ENCODE peak calls at places on chromosomes 5 and 9, in seven cellular contexts. Y is trophoblast cell, B is mesendoderm, S is mesenchymal stem cell, D is H9, O is IMR-90, J is H1. E is an unnamed sample.
A peak's percentile ranks its signal among the peaks of the same experiment; 100 is the strongest.

GRCh38 chr5:58407042-58407709 is 52.7 kb downstream of the PLK2 start:
- DNase-seq in S (peak; percentile 51), Y (peak; percentile 19), O (peak; percentile 88), J (no peak), B (peak; percentile 62), D (no peak), E (no peak)

GRCh38 chr5:26031481-26031880 is 1006.9 kb downstream of the CDH9 start:
- DNase-seq in O (no peak), Y (no peak), D (no peak), J (no peak), S (no peak), B (peak; percentile 29), E (no peak)

GRCh38 chr5:540215-541147 is 16.2 kb upstream of the SLC9A3 start:
- DNase-seq in S (no peak), D (no peak), J (no peak), B (no peak), Y (no peak), O (no peak), E (no peak)

GRCh38 chr9:118618091-118618490 is 751.1 kb downstream of the BRINP1 start:
- DNase-seq in B (no peak), D (no peak), Y (no peak), S (no peak), O (no peak), J (no peak), E (no peak)

GRCh38 chr5:87829214-87829551 is 416.5 kb upstream of the CCNH start:
- DNase-seq in B (no peak), D (no peak), J (no peak), S (peak; percentile 76), Y (no peak), O (no peak), E (no peak)

GRCh38 chr9:119252671-119253299 is 116.5 kb downstream of the BRINP1 start:
- DNase-seq in O (no peak), S (no peak), B (peak; percentile 34), D (no peak), J (no peak), Y (no peak), E (peak; percentile 27)

GRCh38 chr5:141753971-141754713 is 72.1 kb upstream of the ARAP3 start:
- DNase-seq in S (peak; percentile 38), Y (no peak), J (no peak), B (peak; percentile 84), O (peak; percentile 24), D (peak; percentile 64), E (peak; percentile 75)

GRCh38 chr5:10607023-10607665 is 43.3 kb downstream of the ANKRD33B start:
- DNase-seq in Y (no peak), B (no peak), D (peak; percentile 72), J (no peak), S (peak; percentile 89), O (peak; percentile 83), E (no peak)

GRCh38 chr9:105854783-105855709 is 160.7 kb downstream of the TMEM38B start:
- DNase-seq in S (no peak), B (no peak), O (no peak), D (no peak), Y (no peak), J (no peak), E (no peak)

GRCh38 chr5:94080390-94080789 is 339.0 kb upstream of the POU5F2 start:
- DNase-seq in D (no peak), O (no peak), J (no peak), B (no peak), Y (no peak), S (no peak), E (no peak)

DNA sequence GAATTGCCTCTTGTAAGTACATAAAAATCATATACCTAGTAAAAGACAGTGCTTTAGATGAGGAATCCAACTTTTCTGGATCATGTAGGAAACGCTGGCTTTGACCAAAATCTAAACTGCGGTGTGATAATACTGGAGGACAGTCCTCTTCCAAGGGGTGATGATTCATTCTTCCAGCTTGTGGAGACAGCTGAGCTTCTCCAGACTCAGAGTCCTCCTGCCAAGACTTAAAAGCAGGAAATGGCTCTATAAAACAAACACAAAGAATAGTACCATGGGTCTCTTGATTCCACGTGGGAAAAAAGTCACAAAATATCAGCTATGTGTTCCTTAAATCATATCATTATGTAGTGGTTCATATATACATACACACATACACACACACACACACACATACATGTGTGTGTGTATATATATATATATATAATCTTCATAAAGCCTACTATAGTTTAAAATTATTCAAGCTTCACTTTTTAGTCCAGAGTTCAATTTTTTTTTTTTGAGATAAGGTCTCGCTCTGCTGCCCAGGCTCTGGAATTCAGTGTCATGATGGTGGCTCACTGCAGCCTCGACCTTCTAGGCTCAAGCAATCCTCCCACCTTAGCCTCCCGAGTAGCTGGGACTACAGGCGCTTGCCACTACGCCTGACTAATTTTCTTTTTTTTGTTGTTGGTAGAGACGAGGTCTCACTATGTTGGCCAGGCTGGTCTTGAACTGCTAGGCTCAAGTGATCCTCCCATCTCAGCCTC is 65.0 kb downstream of the PKD2L2 start:
- DNase-seq in D (no peak), J (no peak), S (peak; percentile 97), Y (no peak), B (peak; percentile 21), O (peak; percentile 94), E (no peak)
- H3K4me2 ChIP-seq in D (no peak overlapping the region), J (no peak overlapping the region), S (no peak overlapping the region), Y (peak overlapping the region; percentile 12), B (no peak overlapping the region), O (peak overlapping the region; percentile 55), E (no peak overlapping the region)

GRCh38 chr9:36537861-36538260 is 34.8 kb upstream of the MELK start:
- DNase-seq in D (no peak), J (no peak), B (no peak), O (no peak), Y (no peak), S (no peak), E (no peak)
- H3K79me1 ChIP-seq in D (no peaks in the 10 kb centered on the region), J (no peaks in the 10 kb centered on the region), B (no peaks in the 10 kb centered on the region), O (no peaks in the 10 kb centered on the region), Y (no peaks in the 10 kb centered on the region), S (no peaks in the 10 kb centered on the region), E (no peaks in the 10 kb centered on the region)

GRCh38 chr5:124876983-124877382 is 130.5 kb upstream of the ZNF608 start:
- DNase-seq in D (no peak), J (no peak), B (peak; percentile 16), O (no peak), Y (no peak), S (no peak), E (no peak)
- H3K4ac ChIP-seq in D (no peak overlapping the region), J (no peak overlapping the region), B (no peak overlapping the region), O (no peak overlapping the region), Y (no peak overlapping the region), S (no peak overlapping the region), E (no peak overlapping the region)

GRCh38 chr9:95132406-95133350 is 184.8 kb downstream of the FANCC start:
- DNase-seq in B (no peak), O (no peak), S (peak; percentile 77), J (no peak), D (no peak), Y (no peak), E (no peak)

GRCh38 chr9:95130484-95130883 is 187.0 kb downstream of the FANCC start:
- DNase-seq in D (peak; percentile 51), B (peak; percentile 17), S (no peak), O (no peak), J (no peak), Y (no peak), E (no peak)

GRCh38 chr9:95129651-95130291 is 187.7 kb downstream of the FANCC start:
- DNase-seq in B (peak; percentile 61), D (no peak), Y (no peak), S (no peak), J (no peak), O (no peak), E (no peak)

GRCh38 chr9:95133351-95133724 is 184.2 kb downstream of the FANCC start:
- DNase-seq in S (no peak), J (no peak), Y (no peak), D (no peak), O (peak; percentile 36), B (no peak), E (no peak)

GRCh38 chr9:95131023-95131943 is 186.2 kb downstream of the FANCC start:
- DNase-seq in S (peak; percentile 74), J (no peak), Y (peak; percentile 21), O (peak; percentile 60), D (peak; percentile 78), B (peak; percentile 71), E (peak; percentile 63)
- H3K4me2 ChIP-seq in S (no peak overlapping the region), J (peak overlapping the region; percentile 11), Y (no peak overlapping the region), O (no peak overlapping the region), D (peak overlapping the region; percentile 33), B (no peak overlapping the region), E (no peak overlapping the region)

GRCh38 chr5:132890817-132891216 is 17.3 kb downstream of the LEAP2 start:
- DNase-seq in J (no peak), Y (no peak), D (no peak), S (no peak), O (no peak), B (no peak), E (no peak)

GRCh38 chr5:132901036-132901435 is 27.6 kb downstream of the LEAP2 start:
- DNase-seq in D (no peak), B (no peak), O (no peak), Y (no peak), J (no peak), S (no peak), E (no peak)

GRCh38 chr5:132898094-132898493 is 24.6 kb downstream of the LEAP2 start:
- DNase-seq in O (no peak), B (no peak), Y (no peak), D (no peak), J (no peak), S (no peak), E (no peak)

GRCh38 chr5:132896685-132897084 is 23.2 kb downstream of the LEAP2 start:
- DNase-seq in S (no peak), O (no peak), J (no peak), Y (no peak), B (no peak), D (no peak), E (no peak)

GRCh38 chr5:132895719-132896305 is 22.3 kb downstream of the LEAP2 start:
- DNase-seq in B (no peak), D (no peak), Y (no peak), O (peak; percentile 24), S (no peak), J (no peak), E (no peak)
- H3K79me1 ChIP-seq in B (no peaks in the 10 kb centered on the region), D (no peaks in the 10 kb centered on the region), Y (no peaks in the 10 kb centered on the region), O (peaks cover 33% of the 10 kb centered on the region), S (peaks cover 18% of the 10 kb centered on the region), J (no peaks in the 10 kb centered on the region), E (no peaks in the 10 kb centered on the region)